ENCODE peak calls at places on chromosomes 6 and 20, in ten cellular contexts. Y is GM23338; C is T follicular helper cell; L is NCI-H774; I is KBM-7; W is cerebellum; R is activated T-helper 2 cell treated with anti-CD3 and anti-CD28 coated beads, Interferon-gamma antibody, Interleukin-2, Interleukin-4, amounts not matched to agents 10 μg/mL and 5 μg/mL and 100 μg/mL, durations not matched to agents 14 hours and 24 hours and 36 hours; B is activated CD4-positive, alpha-beta T cell treated with anti-CD3 and anti-CD28 coated beads, Interleukin-2, amount 10 ng/mL, durations not matched to agents 7 days and 5 days; V is lung; K is occipital lobe. J is an unnamed sample.

GRCh38 chr6:112357801-112358200 is 10.7 kb downstream of the RFPL4B start:
- DNase-seq in Y (no peak), C (no peak), L (no peak), I (no peak), W (no peak), R (no peak), B (no peak), V (no peak), K (no peak), J (no peak)

GRCh38 chr6:3822747-3823445 is 26.3 kb upstream of the FAM50B start:
- DNase-seq in Y (no peak), C (no peak), L (no peak), I (no peak), W (no peak), R (no peak), B (no peak), V (no peak), K (no peak), J (no peak)

GRCh38 chr6:47426524-47427302 is 50.9 kb upstream of the CD2AP start:
- DNase-seq in Y (no peak), C (no peak), L (no peak), I (no peak), W (no peak), R (no peak), B (no peak), V (no peak), K (no peak), J (no peak)

GRCh38 chr6:71419954-71420692 is 131.5 kb downstream of the OGFRL1 start:
- DNase-seq in Y (peak; percentile 66), C (no peak), L (no peak), I (no peak), W (peak; percentile 27), R (no peak), B (no peak), V (peak; percentile 41), K (no peak), J (peak; percentile 8)

GRCh38 chr6:11089695-11090094 is 3.9 kb upstream of the SMIM13 start:
- DNase-seq in Y (no peak), C (no peak), L (no peak), I (no peak), W (no peak), R (no peak), B (no peak), V (no peak), K (no peak), J (no peak)

GRCh38 chr6:154410619-154411044 is 54.0 kb upstream of the IPCEF1 start:
- DNase-seq in Y (peak; percentile 40), C (no peak), L (no peak), I (peak; percentile 55), W (no peak), R (no peak), B (no peak), V (peak; percentile 33), K (peak; percentile 11), J (no peak)

GRCh38 chr6:75169689-75170088 is 36.2 kb downstream of the COL12A1 start:
- DNase-seq in Y (no peak), C (no peak), L (no peak), I (no peak), W (no peak), R (no peak), B (no peak), V (no peak), K (no peak), J (no peak)

GRCh38 chr6:82842721-82843120 is 222.9 kb downstream of the UBE3D start:
- DNase-seq in Y (no peak), C (no peak), L (no peak), I (no peak), W (no peak), R (no peak), B (no peak), V (no peak), K (no peak), J (no peak)

GRCh38 chr6:1849686-1850580 is 240.2 kb downstream of the FOXC1 start:
- DNase-seq in Y (no peak), C (no peak), L (no peak), I (peak; percentile 30), W (peak; percentile 42), R (no peak), B (no peak), V (no peak), K (no peak), J (no peak)

GRCh38 chr6:71621918-71622519 is 264.3 kb upstream of the RIMS1 start:
- DNase-seq in Y (peak; percentile 58), C (no peak), L (no peak), I (peak; percentile 6), W (peak; percentile 49), R (no peak), B (no peak), V (no peak), K (no peak), J (no peak)

GRCh38 chr20:63697868-63698545 is 1.6 kb downstream of the TNFRSF6B start:
- DNase-seq in Y (peak; percentile 46), C (no peak), L (no peak), I (no peak), W (no peak), R (no peak), B (no peak), V (no peak), K (no peak), J (peak; percentile 18)

GRCh38 chr20:63487116-63487764 is 11.6 kb downstream of the EEF1A2 start:
- DNase-seq in Y (no peak), C (no peak), L (no peak), I (no peak), W (no peak), R (no peak), B (no peak), V (no peak), K (no peak), J (no peak)

GRCh38 chr20:6524305-6524704 is 243.2 kb upstream of the BMP2 start:
- DNase-seq in Y (no peak), C (no peak), L (no peak), I (no peak), W (no peak), R (no peak), B (no peak), V (no peak), K (no peak), J (no peak)

GRCh38 chr6:111030008-111031006 is 48.5 kb downstream of the RPF2 start:
- DNase-seq in Y (no peak), C (no peak), L (no peak), I (no peak), W (no peak), R (no peak), B (no peak), V (no peak), K (no peak), J (no peak)

GRCh38 chr20:48921883-48922867 is 664 bp downstream of the ARFGEF2 start:
- DNase-seq in Y (peak; percentile 74), C (no peak), L (no peak), I (peak; percentile 56), W (no peak), R (no peak), B (no peak), V (peak; percentile 51), K (no peak), J (no peak)

GRCh38 chr6:16187185-16187584 is 51.2 kb upstream of the GMPR start:
- DNase-seq in Y (no peak), C (no peak), L (no peak), I (no peak), W (no peak), R (no peak), B (no peak), V (no peak), K (no peak), J (no peak)

GRCh38 chr6:33189164-33189563 is 3.1 kb downstream of the COL11A2 start:
- DNase-seq in Y (no peak), C (no peak), L (no peak), I (no peak), W (no peak), R (no peak), B (no peak), V (no peak), K (no peak), J (no peak)

GRCh38 chr6:151313060-151313459 is 73.3 kb downstream of the AKAP12 start:
- DNase-seq in Y (peak; percentile 85), C (no peak), L (peak; percentile 83), I (no peak), W (no peak), R (no peak), B (no peak), V (no peak), K (no peak), J (no peak)

J was measured in GM12892.